ENCODE peak calls at places on chromosome 13, in seven cellular contexts. M, U, Q, N, R, K and S are unnamed samples.

GRCh38 chr13:110811751-110812110 is 98.2 kb downstream of the ING1 start:
- DNase-seq in K (no peak), R (no peak), Q (no peak), M (no peak), N (no peak), U (no peak), S (no peak)

GRCh38 chr13:26951581-26952177 is 191.1 kb upstream of the GPR12 start:
- DNase-seq in U (no peak), Q (peak), K (no peak), R (no peak), N (no peak), M (no peak), S (no peak)

GRCh38 chr13:33206425-33206824 is 79.1 kb downstream of the STARD13 start:
- DNase-seq in M (no peak), R (no peak), K (no peak), N (peak), U (no peak), Q (no peak), S (no peak)

GRCh38 chr13:93169980-93170379 is 56.6 kb upstream of the GPC6 start:
- DNase-seq in R (no peak), M (no peak), U (no peak), N (peak), K (no peak), Q (peak), S (no peak)

GRCh38 chr13:113888701-113889330 is 24.9 kb upstream of the GAS6 start:
- DNase-seq in Q (no peak), K (no peak), M (no peak), R (no peak), N (no peak), U (no peak), S (no peak)

GRCh38 chr13:40116008-40116407 is 460.5 kb downstream of the COG6 start:
- DNase-seq in M (no peak), K (no peak), Q (peak), N (no peak), U (no peak), R (no peak), S (no peak)

GRCh38 chr13:98721825-98722510 is 30.5 kb downstream of the SLC15A1 start:
- DNase-seq in R (no peak), U (no peak), Q (no peak), K (no peak), M (no peak), N (no peak), S (no peak)

GRCh38 chr13:39786091-39786490 is 130.6 kb downstream of the COG6 start:
- DNase-seq in K (no peak), N (no peak), U (no peak), M (no peak), Q (no peak), R (no peak), S (no peak)

GRCh38 chr13:59734393-59734792 is 429.3 kb downstream of the DIAPH3 start:
- DNase-seq in K (no peak), Q (no peak), N (no peak), M (no peak), R (no peak), U (no peak), S (no peak)

GRCh38 chr13:104001766-104002165 is 935.5 kb upstream of the SLC10A2 start:
- DNase-seq in U (no peak), K (no peak), R (no peak), Q (no peak), N (no peak), M (no peak), S (no peak)

GRCh38 chr13:32134241-32134801 is 102.7 kb downstream of the FRY start:
- DNase-seq in K (no peak), N (peak), U (no peak), Q (no peak), R (no peak), M (no peak), S (no peak)

GRCh38 chr13:60448907-60449510 is 52.0 kb downstream of the TDRD3 start:
- DNase-seq in Q (peak), U (no peak), K (peak), M (no peak), R (no peak), N (peak), S (no peak)

GRCh38 chr13:23715762-23716235 is 145.6 kb downstream of the TNFRSF19 start:
- DNase-seq in M (no peak), R (no peak), Q (peak), K (no peak), N (no peak), U (no peak), S (no peak)

GRCh38 chr13:51793570-51794273 is 10.2 kb downstream of the DHRS12 start:
- DNase-seq in M (no peak), U (no peak), N (peak), R (no peak), Q (peak), K (peak), S (no peak)

GRCh38 chr13:50189450-50189849 is 174.2 kb downstream of the KCNRG start:
- DNase-seq in U (no peak), R (no peak), K (no peak), N (no peak), M (no peak), Q (no peak), S (no peak)

GRCh38 chr13:25971499-25972145 is 80.2 kb downstream of the SHISA2 start:
- DNase-seq in M (no peak), U (no peak), N (no peak), Q (peak), K (no peak), R (no peak), S (no peak)

GRCh38 chr13:113398963-113399754 is 35.2 kb upstream of the GRTP1 start:
- DNase-seq in U (peak), M (no peak), K (no peak), R (no peak), Q (no peak), N (no peak), S (no peak)

GRCh38 chr13:109199280-109199679 is 569.9 kb downstream of the MYO16 start:
- DNase-seq in R (no peak), M (no peak), N (no peak), Q (no peak), K (no peak), U (no peak), S (no peak)

GRCh38 chr13:21219044-21219381 is 42.6 kb downstream of the MRPL57 start:
- DNase-seq in R (no peak), Q (no peak), M (no peak), U (no peak), N (no peak), K (no peak), S (no peak)

GRCh38 chr13:50410921-50411712 is 395.9 kb downstream of the KCNRG start:
- DNase-seq in M (no peak), N (peak), R (no peak), Q (peak), K (peak), U (no peak), S (no peak)

GRCh38 chr13:110405597-110406450 is 98.7 kb downstream of the COL4A2 start:
- DNase-seq in N (peak), M (peak), Q (no peak), K (no peak), U (no peak), R (no peak), S (no peak)

GRCh38 chr13:107865643-107866006 is 349.7 kb downstream of the LIG4 start:
- DNase-seq in Q (no peak), N (no peak), K (no peak), R (no peak), U (no peak), M (no peak), S (no peak)

GRCh38 chr13:28489536-28489935 is 5.4 kb downstream of the FLT1 start:
- DNase-seq in U (no peak), K (peak), M (no peak), R (no peak), Q (no peak), N (peak), S (no peak)

GRCh38 chr13:49791214-49791752 is 1.2 kb downstream of the KPNA3 start:
- DNase-seq in M (no peak), U (no peak), R (no peak), K (no peak), Q (peak), N (no peak), S (no peak)

GRCh38 chr13:112849500-112849899 is 119.5 kb upstream of the MCF2L start:
- DNase-seq in N (no peak), U (no peak), R (no peak), K (no peak), M (no peak), Q (no peak), S (no peak)

GRCh38 chr13:102198418-102199322 is 203.2 kb downstream of the FGF14 start:
- DNase-seq in U (no peak), R (no peak), M (no peak), K (peak), N (no peak), Q (no peak), S (no peak)

GRCh38 chr13:100721885-100722512 is 47.4 kb upstream of the TMTC4 start:
- DNase-seq in N (peak), Q (peak), M (no peak), K (no peak), U (no peak), R (peak), S (no peak)

GRCh38 chr13:111183087-111183645 is 68.1 kb downstream of the ARHGEF7 start:
- DNase-seq in R (no peak), M (no peak), U (no peak), K (no peak), N (no peak), Q (no peak), S (no peak)

GRCh38 chr13:64704121-64704520 is 2526.0 kb downstream of the PCDH9 start:
- DNase-seq in Q (peak), K (no peak), U (no peak), R (no peak), N (no peak), M (no peak), S (no peak)

GRCh38 chr13:26760835-26761582 is 423 bp upstream of the GPR12 start:
- DNase-seq in N (no peak), K (no peak), M (no peak), U (no peak), R (no peak), Q (no peak), S (no peak)

GRCh38 chr13:24923305-24923640 is 159.3 kb downstream of the RNF17 start:
- DNase-seq in Q (peak), N (peak), M (no peak), U (no peak), K (peak), R (no peak), S (no peak)

GRCh38 chr13:50512602-50513527 is 330.6 kb downstream of the DLEU7 start:
- DNase-seq in Q (peak), U (peak), N (no peak), M (peak), R (no peak), K (no peak), S (no peak)

GRCh38 chr13:79662882-79663281 is 181.9 kb downstream of the NDFIP2 start:
- DNase-seq in K (no peak), Q (no peak), M (no peak), N (no peak), R (no peak), U (no peak), S (no peak)

GRCh38 chr13:112703935-112704633 is 14.2 kb downstream of the ATP11A start:
- DNase-seq in U (peak), N (no peak), K (no peak), Q (no peak), R (no peak), M (no peak), S (no peak)

GRCh38 chr13:80362488-80362887 is 21.6 kb upstream of the SPRY2 start:
- DNase-seq in M (no peak), K (no peak), U (no peak), N (no peak), R (no peak), Q (no peak), S (no peak)

GRCh38 chr13:101416181-101417042 is at the start of gene NALCN:
- DNase-seq in N (no peak), M (no peak), K (no peak), Q (peak), R (peak), U (peak), S (peak)

GRCh38 chr13:67619987-67620386 is 389.9 kb upstream of the PCDH9 start:
- DNase-seq in K (no peak), M (no peak), R (no peak), Q (peak), N (no peak), U (no peak), S (no peak)

GRCh38 chr13:34942732-34943674 is 933 bp downstream of the NBEA start:
- DNase-seq in K (no peak), U (peak), R (peak), N (no peak), M (no peak), Q (peak), S (no peak)
- TF ChIP-seq CTCF in K (no peak), U (no peak), R (no peak), N (no peak), M (no peak), Q (no peak), S (no peak)

GRCh38 chr13:78601124-78601885 is 2.0 kb downstream of the POU4F1 start:
- DNase-seq in U (no peak), N (no peak), Q (peak), R (no peak), M (no peak), K (no peak), S (no peak)
- TF ChIP-seq CTCF in U (no peak), N (no peak), Q (peak), R (no peak), M (no peak), K (no peak), S (no peak)

DNA sequence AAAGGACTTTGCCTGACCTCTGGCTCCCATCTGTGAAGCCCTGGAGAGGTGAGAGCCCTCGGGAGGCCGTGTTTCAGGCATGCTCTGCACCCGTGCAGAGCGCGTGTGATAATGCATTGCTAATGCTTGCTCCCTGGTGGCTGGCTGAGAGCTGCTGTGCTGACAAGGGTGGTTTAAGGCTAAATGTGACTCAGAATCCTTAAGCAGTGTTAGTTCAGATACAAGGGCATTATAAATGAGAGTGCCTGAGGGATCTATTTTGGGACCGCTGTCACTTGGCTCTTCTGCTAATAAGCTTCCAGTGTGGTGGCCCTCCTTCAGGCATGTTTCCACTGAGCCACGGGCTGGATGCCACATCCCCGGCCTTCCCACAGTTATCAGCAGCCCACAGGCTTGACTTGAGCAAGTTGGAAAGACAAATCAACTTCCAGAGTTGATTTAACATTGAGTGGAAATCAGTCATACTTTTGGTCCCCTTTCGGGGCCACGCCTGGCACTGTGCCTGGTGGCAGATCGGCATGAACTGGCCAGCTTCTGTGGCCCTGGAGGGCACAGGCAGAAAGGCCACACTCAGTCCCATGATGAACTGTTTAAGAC is 17.0 kb downstream of the ALOX5AP start:
- DNase-seq in Q (peak), U (peak), R (no peak), K (no peak), N (peak), M (no peak), S (no peak)
- TF ChIP-seq CTCF in Q (no peak), U (no peak), R (no peak), K (no peak), N (no peak), M (no peak), S (no peak)

GRCh38 chr13:62278271-62278670 is 862.6 kb upstream of the PCDH20 start:
- DNase-seq in R (no peak), U (no peak), N (no peak), K (no peak), M (no peak), Q (no peak), S (no peak)
- TF ChIP-seq CTCF in R (peak), U (no peak), N (no peak), K (no peak), M (no peak), Q (no peak), S (peak)

GRCh38 chr13:78393286-78393685 is 210.1 kb downstream of the POU4F1 start:
- DNase-seq in U (no peak), Q (no peak), R (no peak), M (no peak), K (no peak), N (no peak), S (no peak)
- TF ChIP-seq CTCF in U (no peak), Q (no peak), R (no peak), M (no peak), K (no peak), N (no peak), S (no peak)

GRCh38 chr13:41516760-41517159 is 59.4 kb downstream of the RGCC start:
- DNase-seq in U (no peak), R (no peak), N (no peak), Q (no peak), K (no peak), M (no peak), S (no peak)

GRCh38 chr13:41520016-41520698 is 62.8 kb downstream of the RGCC start:
- DNase-seq in N (no peak), U (no peak), Q (no peak), R (no peak), K (no peak), M (no peak), S (no peak)

GRCh38 chr13:41523396-41523795 is 66.0 kb downstream of the RGCC start:
- DNase-seq in N (no peak), U (no peak), M (no peak), K (no peak), Q (no peak), R (no peak), S (no peak)

GRCh38 chr13:41516166-41516565 is 58.8 kb downstream of the RGCC start:
- DNase-seq in K (no peak), R (no peak), N (no peak), U (no peak), Q (no peak), M (no peak), S (no peak)

DNA sequence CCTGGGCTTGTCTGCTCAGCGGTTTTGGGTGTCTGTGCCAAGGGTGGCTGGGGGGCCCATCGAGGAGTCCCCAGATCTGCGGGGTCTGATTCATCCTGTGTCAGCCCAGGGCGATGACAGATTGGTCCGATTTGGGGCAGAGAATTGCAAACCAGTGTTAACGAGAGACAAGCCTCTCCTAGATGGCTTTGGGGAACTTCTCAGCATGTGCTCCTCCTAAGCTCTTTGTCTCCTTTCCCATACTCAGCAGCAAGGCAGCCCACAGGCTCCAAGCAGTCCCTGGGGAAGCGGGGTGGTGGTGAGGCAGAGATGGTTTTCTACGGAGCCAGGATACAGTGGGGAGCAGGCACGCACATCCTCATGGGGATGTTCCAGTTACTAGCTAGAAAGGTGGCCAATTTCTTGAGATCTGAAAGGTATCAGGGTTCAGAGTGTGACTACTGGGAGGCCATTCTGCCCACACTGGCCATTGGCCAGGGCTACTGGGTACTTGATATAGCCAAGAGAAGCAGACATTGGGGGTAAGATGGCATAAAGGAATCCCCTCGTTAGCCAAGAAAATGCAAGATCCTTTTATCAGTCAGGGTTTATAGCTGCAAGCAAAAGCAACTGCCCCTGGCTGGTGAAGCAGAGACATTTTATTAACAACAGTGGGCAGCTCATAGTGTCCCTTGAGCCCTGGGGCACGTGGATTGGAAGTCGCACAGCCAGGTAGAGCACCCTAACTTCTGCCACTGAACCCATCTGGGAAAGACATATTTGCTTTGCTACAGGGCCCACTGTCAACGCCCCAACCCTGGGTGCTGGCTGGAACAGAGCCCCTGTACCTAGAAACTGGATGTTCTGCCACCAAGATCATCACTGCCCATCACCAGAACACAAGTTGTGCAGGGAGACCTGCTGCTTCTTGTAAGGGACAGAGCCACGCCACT is 63.6 kb downstream of the RGCC start:
- DNase-seq in U (no peak), K (no peak), Q (no peak), N (no peak), M (no peak), R (no peak), S (no peak)
- TF ChIP-seq CTCF in U (no peak), K (no peak), Q (no peak), N (no peak), M (no peak), R (no peak), S (no peak)

GRCh38 chr13:45385912-45386311 is 32.3 kb downstream of the SLC25A30 start:
- DNase-seq in M (no peak), K (no peak), U (no peak), Q (no peak), N (no peak), R (no peak), S (no peak)
- TF ChIP-seq CTCF in M (no peak), K (no peak), U (no peak), Q (no peak), N (no peak), R (no peak), S (no peak)

GRCh38 chr13:84574851-84575250 is 692.6 kb upstream of the SLITRK1 start:
- DNase-seq in M (no peak), Q (peak), K (peak), U (no peak), R (no peak), N (peak), S (no peak)
- TF ChIP-seq CTCF in M (no peak), Q (peak), K (peak), U (no peak), R (peak), N (peak), S (peak)

GRCh38 chr13:96444676-96445075 is 354.8 kb downstream of the HS6ST3 start:
- DNase-seq in M (no peak), Q (no peak), N (no peak), U (no peak), K (no peak), R (no peak), S (no peak)

GRCh38 chr13:96450635-96451034 is 360.7 kb downstream of the HS6ST3 start:
- DNase-seq in N (no peak), U (no peak), M (no peak), R (no peak), Q (no peak), K (no peak), S (no peak)

DNA sequence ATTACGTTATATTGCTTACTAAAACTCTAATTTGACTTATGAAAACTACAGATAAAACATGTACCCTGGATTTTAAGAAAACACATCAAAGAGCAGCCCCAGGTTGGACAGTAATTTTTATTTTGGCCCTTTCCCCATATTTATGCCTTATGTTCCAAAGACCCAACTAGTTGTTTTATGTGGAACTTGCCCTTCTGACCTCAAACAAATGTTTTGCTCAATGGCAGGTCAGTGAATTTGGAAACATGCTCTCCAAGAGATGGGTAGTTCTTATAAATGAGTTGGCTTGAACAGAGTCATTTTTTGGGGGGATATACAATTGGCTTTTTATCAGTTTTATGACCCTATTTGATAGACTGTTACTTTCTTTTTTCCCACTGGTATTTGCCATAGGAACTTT is 360.0 kb downstream of the HS6ST3 start:
- DNase-seq in U (no peak), N (no peak), M (no peak), R (no peak), K (no peak), Q (no peak), S (no peak)
- TF ChIP-seq CTCF in U (no peak), N (no peak), M (no peak), R (no peak), K (no peak), Q (no peak), S (no peak)